ENCODE peak calls at places on chromosomes 1 and 21, in nine cellular contexts. One of them, this sample, is unnamed. For H3K4me1, the result is how much of the 10 kb centered on the place peaks cover.

GRCh38 chr1:33762099-33762830 is 101.6 kb upstream of the HMGB4 start:
- DNase-seq in K562: no peak
- DNase-seq in transverse colon: no peak
- DNase-seq in A549: no peak
- DNase-seq in tibial nerve: no peak
- DNase-seq in sigmoid colon: no peak
- DNase-seq in H1: no peak
- DNase-seq in ovary: no peak
- DNase-seq in esophagus muscularis mucosa: no peak
- DNase-seq in this sample: no peak

GRCh38 chr21:39885119-39885848 is 18.0 kb downstream of the PCP4 start:
- DNase-seq in K562: no peak
- DNase-seq in transverse colon: peak
- DNase-seq in A549: no peak
- DNase-seq in tibial nerve: peak
- DNase-seq in sigmoid colon: peak
- DNase-seq in H1: no peak
- DNase-seq in ovary: no peak
- DNase-seq in esophagus muscularis mucosa: no peak
- DNase-seq in this sample: no peak

GRCh38 chr1:205925730-205926129 is 17.5 kb downstream of the SLC26A9 start:
- DNase-seq in K562: no peak
- DNase-seq in transverse colon: no peak
- DNase-seq in A549: peak
- DNase-seq in tibial nerve: no peak
- DNase-seq in sigmoid colon: peak
- DNase-seq in H1: no peak
- DNase-seq in ovary: peak
- DNase-seq in esophagus muscularis mucosa: no peak
- DNase-seq in this sample: peak

GRCh38 chr1:244063498-244063897 is 12.4 kb downstream of the ZBTB18 start:
- DNase-seq in K562: no peak
- DNase-seq in transverse colon: no peak
- DNase-seq in A549: no peak
- DNase-seq in tibial nerve: no peak
- DNase-seq in sigmoid colon: no peak
- DNase-seq in H1: no peak
- DNase-seq in ovary: no peak
- DNase-seq in esophagus muscularis mucosa: no peak
- DNase-seq in this sample: no peak

GRCh38 chr1:26981146-26981846 is 12.2 kb upstream of the TRNP1 start:
- DNase-seq in K562: no peak
- DNase-seq in transverse colon: no peak
- DNase-seq in A549: no peak
- DNase-seq in tibial nerve: no peak
- DNase-seq in sigmoid colon: no peak
- DNase-seq in H1: no peak
- DNase-seq in ovary: no peak
- DNase-seq in esophagus muscularis mucosa: no peak
- DNase-seq in this sample: no peak

GRCh38 chr1:109769335-109770078 is 5.8 kb upstream of the EPS8L3 start:
- DNase-seq in K562: no peak
- DNase-seq in transverse colon: peak
- DNase-seq in A549: no peak
- DNase-seq in tibial nerve: peak
- DNase-seq in sigmoid colon: peak
- DNase-seq in H1: no peak
- DNase-seq in ovary: peak
- DNase-seq in esophagus muscularis mucosa: no peak
- DNase-seq in this sample: peak

GRCh38 chr1:12316331-12316730 is 86.5 kb downstream of the VPS13D start:
- DNase-seq in K562: no peak
- DNase-seq in transverse colon: no peak
- DNase-seq in A549: no peak
- DNase-seq in tibial nerve: no peak
- DNase-seq in sigmoid colon: no peak
- DNase-seq in H1: no peak
- DNase-seq in ovary: no peak
- DNase-seq in esophagus muscularis mucosa: no peak
- DNase-seq in this sample: no peak

GRCh38 chr1:15623435-15623834 is 6.2 kb downstream of the DDI2 start:
- DNase-seq in K562: no peak
- DNase-seq in transverse colon: no peak
- DNase-seq in A549: no peak
- DNase-seq in tibial nerve: no peak
- DNase-seq in sigmoid colon: no peak
- DNase-seq in H1: no peak
- DNase-seq in ovary: no peak
- DNase-seq in esophagus muscularis mucosa: no peak
- DNase-seq in this sample: no peak

DNA sequence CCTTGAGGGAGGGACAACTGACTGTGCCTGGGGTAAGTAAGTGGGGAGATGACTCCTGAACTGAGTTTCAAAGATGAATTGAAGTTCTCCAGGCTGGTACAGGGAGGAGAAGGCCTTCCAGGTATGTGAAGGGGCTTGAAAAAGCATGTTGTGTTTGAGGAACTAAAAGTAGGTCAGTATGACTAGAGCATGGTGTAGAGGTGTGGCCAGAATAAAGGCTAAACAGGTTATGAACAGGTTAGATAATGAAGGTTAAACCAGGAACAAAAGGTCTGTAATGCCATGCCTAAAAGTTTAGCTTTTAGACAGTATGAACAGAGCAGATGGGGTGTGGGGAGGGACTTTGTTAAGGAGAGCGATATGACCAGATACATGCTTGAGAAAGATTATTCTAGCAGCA is 7.3 kb upstream of the CLSPN start:
- DNase-seq in K562: no peak
- DNase-seq in transverse colon: no peak
- DNase-seq in A549: no peak
- DNase-seq in tibial nerve: no peak
- DNase-seq in sigmoid colon: no peak
- DNase-seq in H1: no peak
- DNase-seq in ovary: no peak
- DNase-seq in esophagus muscularis mucosa: no peak
- DNase-seq in this sample: no peak
- TF ChIP-seq POLR2A in K562: no peak
- TF ChIP-seq POLR2A in transverse colon: no peak
- TF ChIP-seq POLR2A in A549: no peak
- TF ChIP-seq POLR2A in tibial nerve: no peak
- TF ChIP-seq POLR2A in sigmoid colon: no peak
- TF ChIP-seq POLR2A in H1: no peak
- TF ChIP-seq POLR2A in ovary: no peak
- TF ChIP-seq POLR2A in esophagus muscularis mucosa: no peak
- TF ChIP-seq POLR2A in this sample: no peak

DNA sequence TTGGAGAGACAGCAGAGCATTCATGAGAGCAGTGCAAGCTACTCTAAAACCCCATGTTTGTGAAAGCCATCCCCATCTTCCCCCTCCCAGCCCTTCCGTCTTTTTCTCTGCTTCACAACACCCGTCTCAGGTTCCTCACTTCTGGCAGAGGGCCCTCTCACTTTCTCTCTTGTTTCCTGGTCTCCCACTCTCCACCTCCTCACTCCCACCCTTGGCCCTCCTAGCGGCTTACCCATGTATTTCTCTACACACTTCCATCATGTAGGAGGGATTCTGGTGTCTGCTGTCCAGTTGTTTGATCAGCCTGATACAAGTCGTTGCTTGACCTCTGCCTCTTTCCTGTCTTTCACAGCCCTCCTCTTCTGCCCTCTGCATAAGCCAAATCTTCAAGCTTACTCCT is 92.8 kb downstream of the LRRC8C start:
- DNase-seq in K562: peak
- DNase-seq in transverse colon: no peak
- DNase-seq in A549: no peak
- DNase-seq in tibial nerve: no peak
- DNase-seq in sigmoid colon: no peak
- DNase-seq in H1: no peak
- DNase-seq in ovary: no peak
- DNase-seq in esophagus muscularis mucosa: no peak
- DNase-seq in this sample: no peak
- TF ChIP-seq EP300 in K562: no peak
- TF ChIP-seq EP300 in transverse colon: no peak
- TF ChIP-seq EP300 in A549: no peak
- TF ChIP-seq EP300 in tibial nerve: no peak
- TF ChIP-seq EP300 in sigmoid colon: no peak
- TF ChIP-seq EP300 in H1: no peak
- TF ChIP-seq EP300 in ovary: no peak
- TF ChIP-seq EP300 in esophagus muscularis mucosa: no peak
- TF ChIP-seq EP300 in this sample: no peak

GRCh38 chr1:223077434-223077833 is 65.6 kb downstream of the TLR5 start:
- DNase-seq in K562: peak
- DNase-seq in transverse colon: no peak
- DNase-seq in A549: no peak
- DNase-seq in tibial nerve: no peak
- DNase-seq in sigmoid colon: no peak
- DNase-seq in H1: no peak
- DNase-seq in ovary: no peak
- DNase-seq in esophagus muscularis mucosa: no peak
- DNase-seq in this sample: no peak
- H3K4me1 ChIP-seq in K562: under half
- H3K4me1 ChIP-seq in transverse colon: under half
- H3K4me1 ChIP-seq in A549: under half
- H3K4me1 ChIP-seq in tibial nerve: under half
- H3K4me1 ChIP-seq in sigmoid colon: under half
- H3K4me1 ChIP-seq in H1: under half
- H3K4me1 ChIP-seq in ovary: under half
- H3K4me1 ChIP-seq in esophagus muscularis mucosa: under half
- H3K4me1 ChIP-seq in this sample: under half

DNA sequence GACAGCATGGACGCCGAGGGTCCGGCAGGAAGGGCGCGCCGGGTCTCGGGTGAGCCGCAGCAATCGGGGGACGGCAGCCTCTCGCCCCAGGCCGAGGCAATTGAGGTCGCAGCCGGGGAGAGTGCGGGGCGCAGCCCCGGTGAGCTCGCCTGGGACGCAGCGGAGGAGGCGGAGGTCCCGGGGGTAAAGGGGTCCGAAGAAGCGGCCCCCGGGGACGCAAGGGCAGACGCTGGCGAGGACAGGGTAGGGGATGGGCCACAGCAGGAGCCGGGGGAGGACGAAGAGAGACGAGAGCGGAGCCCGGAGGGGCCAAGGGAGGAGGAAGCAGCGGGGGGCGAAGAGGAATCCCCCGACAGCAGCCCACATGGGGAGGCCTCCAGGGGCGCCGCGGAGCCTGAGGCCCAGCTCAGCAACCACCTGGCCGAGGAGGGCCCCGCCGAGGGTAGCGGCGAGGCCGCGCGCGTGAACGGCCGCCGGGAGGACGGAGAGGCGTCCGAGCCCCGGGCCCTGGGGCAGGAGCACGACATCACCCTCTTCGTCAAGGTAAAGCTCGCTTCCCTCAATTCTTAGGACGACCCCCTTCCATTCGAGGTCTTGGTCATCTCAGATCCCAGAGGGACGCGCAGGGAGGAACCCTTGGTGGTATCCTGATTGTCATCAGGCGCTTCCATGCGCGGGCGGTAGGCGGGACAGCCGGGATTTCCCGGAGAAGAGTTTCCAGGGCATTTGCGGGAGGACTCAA is 1.6 kb downstream of the CLIC6 start:
- DNase-seq in K562: no peak
- DNase-seq in transverse colon: peak
- DNase-seq in A549: no peak
- DNase-seq in tibial nerve: no peak
- DNase-seq in sigmoid colon: no peak
- DNase-seq in H1: peak
- DNase-seq in ovary: peak
- DNase-seq in esophagus muscularis mucosa: no peak
- DNase-seq in this sample: no peak
- TF ChIP-seq POLR2A in K562: no peak
- TF ChIP-seq POLR2A in transverse colon: no peak
- TF ChIP-seq POLR2A in A549: no peak
- TF ChIP-seq POLR2A in tibial nerve: no peak
- TF ChIP-seq POLR2A in sigmoid colon: no peak
- TF ChIP-seq POLR2A in H1: no peak
- TF ChIP-seq POLR2A in ovary: no peak
- TF ChIP-seq POLR2A in esophagus muscularis mucosa: no peak
- TF ChIP-seq POLR2A in this sample: no peak

GRCh38 chr21:44305691-44306090 is 5.8 kb downstream of the PFKL start:
- DNase-seq in K562: no peak
- DNase-seq in transverse colon: no peak
- DNase-seq in A549: no peak
- DNase-seq in tibial nerve: no peak
- DNase-seq in sigmoid colon: no peak
- DNase-seq in H1: no peak
- DNase-seq in ovary: no peak
- DNase-seq in esophagus muscularis mucosa: no peak
- DNase-seq in this sample: no peak

GRCh38 chr21:44303490-44303981 is 3.7 kb downstream of the PFKL start:
- DNase-seq in K562: no peak
- DNase-seq in transverse colon: peak
- DNase-seq in A549: no peak
- DNase-seq in tibial nerve: no peak
- DNase-seq in sigmoid colon: no peak
- DNase-seq in H1: no peak
- DNase-seq in ovary: no peak
- DNase-seq in esophagus muscularis mucosa: no peak
- DNase-seq in this sample: no peak

GRCh38 chr21:44304041-44304738 is 4.3 kb downstream of the PFKL start:
- DNase-seq in K562: no peak
- DNase-seq in transverse colon: peak
- DNase-seq in A549: no peak
- DNase-seq in tibial nerve: no peak
- DNase-seq in sigmoid colon: no peak
- DNase-seq in H1: no peak
- DNase-seq in ovary: no peak
- DNase-seq in esophagus muscularis mucosa: no peak
- DNase-seq in this sample: no peak

GRCh38 chr21:44306926-44307687 is 7.3 kb downstream of the PFKL start:
- DNase-seq in K562: no peak
- DNase-seq in transverse colon: no peak
- DNase-seq in A549: no peak
- DNase-seq in tibial nerve: no peak
- DNase-seq in sigmoid colon: no peak
- DNase-seq in H1: no peak
- DNase-seq in ovary: no peak
- DNase-seq in esophagus muscularis mucosa: no peak
- DNase-seq in this sample: no peak

GRCh38 chr21:44304846-44305245 is 5.0 kb downstream of the PFKL start:
- DNase-seq in K562: peak
- DNase-seq in transverse colon: peak
- DNase-seq in A549: peak
- DNase-seq in tibial nerve: no peak
- DNase-seq in sigmoid colon: no peak
- DNase-seq in H1: no peak
- DNase-seq in ovary: peak
- DNase-seq in esophagus muscularis mucosa: no peak
- DNase-seq in this sample: no peak
- TF ChIP-seq EP300 in K562: no peak
- TF ChIP-seq EP300 in transverse colon: no peak
- TF ChIP-seq EP300 in A549: no peak
- TF ChIP-seq EP300 in tibial nerve: no peak
- TF ChIP-seq EP300 in sigmoid colon: no peak
- TF ChIP-seq EP300 in H1: no peak
- TF ChIP-seq EP300 in ovary: no peak
- TF ChIP-seq EP300 in esophagus muscularis mucosa: no peak
- TF ChIP-seq EP300 in this sample: no peak

This sample was measured in suprapubic skin.